ENCODE peak calls at places on chromosomes 7 and 10, in five cellular contexts. B is NCI-H524 treated with DMSO at 0.1 percent for 48 hours; S is choroid plexus epithelial cell; V is GM23248; P is activated naive CD4-positive, alpha-beta T cell. R is an unnamed sample.

GRCh38 chr10:31864834-31865518 is 63.7 kb downstream of the ARHGAP12 start:
- DNase-seq in B (no peak), S (peak; percentile 45), V (peak; percentile 50), P (no peak), R (no peak)

GRCh38 chr7:152615052-152615741 is 60.7 kb downstream of the XRCC2 start:
- DNase-seq in B (peak; percentile 66), S (peak; percentile 22), V (peak; percentile 24), P (no peak), R (no peak)

GRCh38 chr7:45869426-45869825 is 3.5 kb downstream of the CCDC201 start:
- DNase-seq in B (no peak), S (peak; percentile 47), V (no peak), P (no peak), R (no peak)

GRCh38 chr10:74058658-74059057 is 60.7 kb downstream of the VCL start:
- DNase-seq in B (no peak), S (peak; percentile 68), V (no peak), P (no peak), R (no peak)

GRCh38 chr10:14653271-14654161 is 121.2 kb downstream of the FAM107B start:
- DNase-seq in B (no peak), S (peak; percentile 95), V (peak; percentile 89), P (no peak), R (no peak)

GRCh38 chr10:127872871-127873600 is 19.7 kb downstream of the CLRN3 start:
- DNase-seq in B (no peak), S (no peak), V (no peak), P (no peak), R (no peak)

GRCh38 chr10:77421576-77421975 is 216.0 kb downstream of the KCNMA1 start:
- DNase-seq in B (no peak), S (no peak), V (no peak), P (no peak), R (no peak)

GRCh38 chr10:60733189-60733815 is 45.0 kb upstream of the CDK1 start:
- DNase-seq in B (no peak), S (no peak), V (peak; percentile 32), P (peak; percentile 17), R (no peak)

GRCh38 chr10:43407148-43407575 is 1.8 kb downstream of the HNRNPF start:
- DNase-seq in B (no peak), S (peak; percentile 50), V (peak; percentile 85), P (peak; percentile 41), R (peak; percentile 21)

GRCh38 chr7:45919231-45919825 is 1.7 kb downstream of the IGFBP3 start:
- DNase-seq in B (no peak), S (no peak), V (peak; percentile 44), P (no peak), R (no peak)

GRCh38 chr10:97509120-97509670 is 10.5 kb downstream of the UBTD1 start:
- DNase-seq in B (no peak), S (no peak), V (no peak), P (no peak), R (no peak)

GRCh38 chr10:13698217-13698616 is 111.5 kb downstream of the PRPF18 start:
- DNase-seq in B (no peak), S (no peak), V (no peak), P (no peak), R (no peak)

GRCh38 chr7:44431091-44431608 is 59.3 kb downstream of the NUDCD3 start:
- DNase-seq in B (no peak), S (peak; percentile 11), V (no peak), P (no peak), R (no peak)

GRCh38 chr10:112374724-112375541 is 1.0 kb downstream of the ACSL5 start:
- DNase-seq in B (no peak), S (no peak), V (peak; percentile 22), P (no peak), R (no peak)

GRCh38 chr7:5064391-5065106 is 18.9 kb downstream of the RBAK start:
- DNase-seq in B (no peak), S (peak; percentile 33), V (peak; percentile 35), P (no peak), R (no peak)

GRCh38 chr7:31028417-31028988 is 23.6 kb upstream of the ADCYAP1R1 start:
- DNase-seq in B (peak; percentile 73), S (no peak), V (no peak), P (no peak), R (no peak)

GRCh38 chr7:4561775-4562174 is 120.3 kb upstream of the FOXK1 start:
- DNase-seq in B (no peak), S (no peak), V (no peak), P (no peak), R (no peak)

GRCh38 chr7:40541336-40541735 is 406.5 kb downstream of the SUGCT start:
- DNase-seq in B (no peak), S (peak; percentile 66), V (peak; percentile 60), P (no peak), R (no peak)

GRCh38 chr7:93715234-93715633 is 140.7 kb upstream of the CALCR start:
- DNase-seq in B (no peak), S (peak; percentile 76), V (peak; percentile 47), P (no peak), R (no peak)

GRCh38 chr10:47045331-47045861 is 134.2 kb downstream of the PTPN20 start:
- DNase-seq in B (no peak), S (no peak), V (no peak), P (no peak), R (no peak)

GRCh38 chr7:128841961-128842673 is 11.9 kb downstream of the FLNC start:
- DNase-seq in B (no peak), S (peak; percentile 35), V (peak; percentile 75), P (no peak), R (no peak)

GRCh38 chr7:41183741-41184140 is 519.1 kb downstream of the INHBA start:
- DNase-seq in B (no peak), S (no peak), V (no peak), P (no peak), R (no peak)

GRCh38 chr10:93384006-93384405 is 98.1 kb downstream of the MYOF start:
- DNase-seq in B (no peak), S (no peak), V (no peak), P (no peak), R (no peak)

GRCh38 chr7:19051767-19052375 is 65.6 kb downstream of the TWIST1 start:
- DNase-seq in B (no peak), S (peak; percentile 63), V (peak; percentile 62), P (no peak), R (no peak)

GRCh38 chr7:19030280-19030679 is 87.2 kb downstream of the TWIST1 start:
- DNase-seq in B (no peak), S (no peak), V (peak; percentile 62), P (no peak), R (no peak)

GRCh38 chr10:34172936-34173533 is 642.1 kb downstream of the PARD3 start:
- DNase-seq in B (no peak), S (no peak), V (peak; percentile 46), P (no peak), R (no peak)

GRCh38 chr7:85564861-85565630 is 378.2 kb upstream of the SEMA3D start:
- DNase-seq in B (no peak), S (no peak), V (peak; percentile 60), P (no peak), R (no peak)

GRCh38 chr7:146655928-146656797 is 539.6 kb downstream of the CNTNAP2 start:
- DNase-seq in B (no peak), S (peak; percentile 65), V (no peak), P (no peak), R (no peak)

GRCh38 chr7:6536899-6537298 is 14.4 kb downstream of the GRID2IP start:
- DNase-seq in B (no peak), S (peak; percentile 7), V (no peak), P (no peak), R (no peak)

GRCh38 chr7:106774768-106775551 is 90.1 kb upstream of the PIK3CG start:
- DNase-seq in B (no peak), S (peak; percentile 79), V (peak; percentile 64), P (no peak), R (no peak)

GRCh38 chr7:130654850-130655249 is 13.7 kb downstream of the COPG2 start:
- DNase-seq in B (no peak), S (no peak), V (no peak), P (no peak), R (no peak)

GRCh38 chr7:84181628-84182027 is 13.0 kb downstream of the SEMA3A start:
- DNase-seq in B (no peak), S (no peak), V (no peak), P (no peak), R (no peak)

GRCh38 chr7:45940939-45941338 is 19.9 kb upstream of the IGFBP3 start:
- DNase-seq in B (no peak), S (no peak), V (no peak), P (no peak), R (no peak)

GRCh38 chr10:61096056-61096455 is 152.1 kb upstream of the RHOBTB1 start:
- DNase-seq in B (no peak), S (no peak), V (no peak), P (no peak), R (no peak)

GRCh38 chr10:28721318-28721717 is 44.0 kb downstream of the BAMBI start:
- DNase-seq in B (no peak), S (no peak), V (no peak), P (no peak), R (no peak)

GRCh38 chr10:124576526-124577420 is 115.2 kb downstream of the LHPP start:
- DNase-seq in B (no peak), S (no peak), V (no peak), P (no peak), R (no peak)